ENCODE peak calls at places on chromosomes 4 and X, in eight cellular contexts. One of them, this sample, is unnamed.

GRCh38 chrX:7158468-7158990 is 10.6 kb upstream of the PUDP start:
- DNase-seq in uterus: no peak
- DNase-seq in GF-D8: no peak
- DNase-seq in mucosa of gallbladder: no peak
- DNase-seq in aorta: no peak
- DNase-seq in caudate nucleus: no peak
- DNase-seq in right lobe of liver: no peak
- DNase-seq in stimulated activated CD4-positive, alpha-beta T cell treated with anti-CD3 and anti-CD28 coated beads, Interleukin-15, amount 100 ng/mL, for 24 hours: no peak
- DNase-seq in this sample: no peak

GRCh38 chrX:149280011-149280410 is 225.1 kb downstream of the IDS start:
- DNase-seq in uterus: no peak
- DNase-seq in GF-D8: no peak
- DNase-seq in mucosa of gallbladder: no peak
- DNase-seq in aorta: no peak
- DNase-seq in caudate nucleus: no peak
- DNase-seq in right lobe of liver: no peak
- DNase-seq in stimulated activated CD4-positive, alpha-beta T cell treated with anti-CD3 and anti-CD28 coated beads, Interleukin-15, amount 100 ng/mL, for 24 hours: no peak
- DNase-seq in this sample: no peak

GRCh38 chrX:3443186-3443585 is 96.7 kb upstream of the MXRA5 start:
- DNase-seq in uterus: no peak
- DNase-seq in GF-D8: no peak
- DNase-seq in mucosa of gallbladder: no peak
- DNase-seq in aorta: no peak
- DNase-seq in caudate nucleus: no peak
- DNase-seq in right lobe of liver: no peak
- DNase-seq in stimulated activated CD4-positive, alpha-beta T cell treated with anti-CD3 and anti-CD28 coated beads, Interleukin-15, amount 100 ng/mL, for 24 hours: no peak
- DNase-seq in this sample: no peak

GRCh38 chrX:130014356-130014755 is 31.9 kb downstream of the BCORL1 start:
- DNase-seq in uterus: no peak
- DNase-seq in GF-D8: no peak
- DNase-seq in mucosa of gallbladder: no peak
- DNase-seq in aorta: no peak
- DNase-seq in caudate nucleus: no peak
- DNase-seq in right lobe of liver: no peak
- DNase-seq in stimulated activated CD4-positive, alpha-beta T cell treated with anti-CD3 and anti-CD28 coated beads, Interleukin-15, amount 100 ng/mL, for 24 hours: no peak
- DNase-seq in this sample: no peak

GRCh38 chr4:139530833-139531427 is 25.1 kb downstream of the SETD7 start:
- DNase-seq in uterus: peak; percentile 31
- DNase-seq in GF-D8: no peak
- DNase-seq in mucosa of gallbladder: peak; percentile 65
- DNase-seq in aorta: no peak
- DNase-seq in caudate nucleus: peak; percentile 52
- DNase-seq in right lobe of liver: no peak
- DNase-seq in stimulated activated CD4-positive, alpha-beta T cell treated with anti-CD3 and anti-CD28 coated beads, Interleukin-15, amount 100 ng/mL, for 24 hours: peak; percentile 64
- DNase-seq in this sample: peak; percentile 69

GRCh38 chr4:3213661-3214250 is 35.2 kb upstream of the MSANTD1 start:
- DNase-seq in uterus: no peak
- DNase-seq in GF-D8: no peak
- DNase-seq in mucosa of gallbladder: no peak
- DNase-seq in aorta: no peak
- DNase-seq in caudate nucleus: no peak
- DNase-seq in right lobe of liver: no peak
- DNase-seq in stimulated activated CD4-positive, alpha-beta T cell treated with anti-CD3 and anti-CD28 coated beads, Interleukin-15, amount 100 ng/mL, for 24 hours: no peak
- DNase-seq in this sample: no peak

GRCh38 chrX:10278716-10279115 is 121.9 kb downstream of the CLCN4 start:
- DNase-seq in uterus: no peak
- DNase-seq in GF-D8: no peak
- DNase-seq in mucosa of gallbladder: no peak
- DNase-seq in aorta: no peak
- DNase-seq in caudate nucleus: no peak
- DNase-seq in right lobe of liver: no peak
- DNase-seq in stimulated activated CD4-positive, alpha-beta T cell treated with anti-CD3 and anti-CD28 coated beads, Interleukin-15, amount 100 ng/mL, for 24 hours: no peak
- DNase-seq in this sample: no peak

GRCh38 chr4:114226968-114227760 is 247.7 kb upstream of the ARSJ start:
- DNase-seq in uterus: no peak
- DNase-seq in GF-D8: no peak
- DNase-seq in mucosa of gallbladder: no peak
- DNase-seq in aorta: no peak
- DNase-seq in caudate nucleus: no peak
- DNase-seq in right lobe of liver: no peak
- DNase-seq in stimulated activated CD4-positive, alpha-beta T cell treated with anti-CD3 and anti-CD28 coated beads, Interleukin-15, amount 100 ng/mL, for 24 hours: no peak
- DNase-seq in this sample: no peak

GRCh38 chr4:14084598-14084997 is 457.1 kb upstream of the BOD1L1 start:
- DNase-seq in uterus: no peak
- DNase-seq in GF-D8: no peak
- DNase-seq in mucosa of gallbladder: no peak
- DNase-seq in aorta: no peak
- DNase-seq in caudate nucleus: no peak
- DNase-seq in right lobe of liver: no peak
- DNase-seq in stimulated activated CD4-positive, alpha-beta T cell treated with anti-CD3 and anti-CD28 coated beads, Interleukin-15, amount 100 ng/mL, for 24 hours: no peak
- DNase-seq in this sample: no peak

GRCh38 chrX:135396109-135396508 is 25.6 kb upstream of the SMIM10L2A start:
- DNase-seq in uterus: no peak
- DNase-seq in GF-D8: no peak
- DNase-seq in mucosa of gallbladder: no peak
- DNase-seq in aorta: no peak
- DNase-seq in caudate nucleus: no peak
- DNase-seq in right lobe of liver: no peak
- DNase-seq in stimulated activated CD4-positive, alpha-beta T cell treated with anti-CD3 and anti-CD28 coated beads, Interleukin-15, amount 100 ng/mL, for 24 hours: no peak
- DNase-seq in this sample: no peak

GRCh38 chr4:154506253-154506652 is 14.7 kb upstream of the DCHS2 start:
- DNase-seq in uterus: no peak
- DNase-seq in GF-D8: no peak
- DNase-seq in mucosa of gallbladder: no peak
- DNase-seq in aorta: no peak
- DNase-seq in caudate nucleus: no peak
- DNase-seq in right lobe of liver: no peak
- DNase-seq in stimulated activated CD4-positive, alpha-beta T cell treated with anti-CD3 and anti-CD28 coated beads, Interleukin-15, amount 100 ng/mL, for 24 hours: no peak
- DNase-seq in this sample: no peak

GRCh38 chrX:108361316-108361715 is 76.9 kb downstream of the COL4A6 start:
- DNase-seq in uterus: no peak
- DNase-seq in GF-D8: no peak
- DNase-seq in mucosa of gallbladder: no peak
- DNase-seq in aorta: no peak
- DNase-seq in caudate nucleus: no peak
- DNase-seq in right lobe of liver: no peak
- DNase-seq in stimulated activated CD4-positive, alpha-beta T cell treated with anti-CD3 and anti-CD28 coated beads, Interleukin-15, amount 100 ng/mL, for 24 hours: no peak
- DNase-seq in this sample: no peak

GRCh38 chrX:46574941-46575381 is 1.4 kb downstream of the CHST7 start:
- DNase-seq in uterus: no peak
- DNase-seq in GF-D8: no peak
- DNase-seq in mucosa of gallbladder: no peak
- DNase-seq in aorta: no peak
- DNase-seq in caudate nucleus: peak; percentile 9
- DNase-seq in right lobe of liver: peak; percentile 60
- DNase-seq in stimulated activated CD4-positive, alpha-beta T cell treated with anti-CD3 and anti-CD28 coated beads, Interleukin-15, amount 100 ng/mL, for 24 hours: peak; percentile 56
- DNase-seq in this sample: peak; percentile 51

GRCh38 chr4:141810702-141811365 is 174.5 kb downstream of the IL15 start:
- DNase-seq in uterus: no peak
- DNase-seq in GF-D8: no peak
- DNase-seq in mucosa of gallbladder: no peak
- DNase-seq in aorta: no peak
- DNase-seq in caudate nucleus: no peak
- DNase-seq in right lobe of liver: no peak
- DNase-seq in stimulated activated CD4-positive, alpha-beta T cell treated with anti-CD3 and anti-CD28 coated beads, Interleukin-15, amount 100 ng/mL, for 24 hours: no peak
- DNase-seq in this sample: no peak

GRCh38 chr4:166252487-166253402 is 379.7 kb downstream of the TLL1 start:
- DNase-seq in uterus: no peak
- DNase-seq in GF-D8: no peak
- DNase-seq in mucosa of gallbladder: no peak
- DNase-seq in aorta: no peak
- DNase-seq in caudate nucleus: no peak
- DNase-seq in right lobe of liver: no peak
- DNase-seq in stimulated activated CD4-positive, alpha-beta T cell treated with anti-CD3 and anti-CD28 coated beads, Interleukin-15, amount 100 ng/mL, for 24 hours: no peak
- DNase-seq in this sample: no peak

GRCh38 chrX:17737707-17738001 is 361 bp downstream of the SCML1 start:
- DNase-seq in uterus: no peak
- DNase-seq in GF-D8: no peak
- DNase-seq in mucosa of gallbladder: no peak
- DNase-seq in aorta: no peak
- DNase-seq in caudate nucleus: no peak
- DNase-seq in right lobe of liver: no peak
- DNase-seq in stimulated activated CD4-positive, alpha-beta T cell treated with anti-CD3 and anti-CD28 coated beads, Interleukin-15, amount 100 ng/mL, for 24 hours: no peak
- DNase-seq in this sample: peak; percentile 44

This sample was measured in stimulated activated effector memory CD8-positive, alpha-beta T cell treated with anti-CD3 and anti-CD28 coated beads, Interleukin-12 subunit alpha, Interleukin-12 subunit beta, amount 100 ng/mL, for 72 hours.